ENCODE peak calls at places on chromosomes 1 and 21, in ten cellular contexts. R is fibroblast of lung; H is activated T-helper 1 cell treated with Interleukin-2 at 50 U/mL for 16 hours; P is substantia nigra; V is upper lobe of left lung; W is ACHN; Y is HFF-Myc; E is effector CD4-positive, alpha-beta T cell; L is NCI-H748 treated with DMSO at 0.1 percent for 48 hours; D is left colon. N is an unnamed sample.

GRCh38 chr1:184218436-184218835 is 166.9 kb downstream of the TSEN15 start:
- DNase-seq in D (no peak), P (no peak), L (no peak), R (no peak), E (no peak), Y (no peak), H (no peak), V (no peak), W (no peak), N (no peak)

GRCh38 chr1:8858888-8859706 is 19.4 kb downstream of the ENO1 start:
- DNase-seq in V (peak; percentile 44), E (peak; percentile 46), H (no peak), D (no peak), P (no peak), L (no peak), W (peak; percentile 69), Y (peak; percentile 44), R (peak; percentile 53), N (peak; percentile 55)

GRCh38 chr1:230207598-230207997 is 140.6 kb downstream of the GALNT2 start:
- DNase-seq in E (no peak), V (no peak), L (no peak), R (no peak), Y (no peak), W (no peak), P (no peak), D (no peak), H (no peak), N (no peak)

GRCh38 chr1:14924455-14925325 is 228.9 kb upstream of the TMEM51 start:
- DNase-seq in E (no peak), W (peak; percentile 51), P (peak; percentile 54), H (no peak), Y (no peak), D (peak; percentile 60), V (peak; percentile 39), L (no peak), R (peak; percentile 54), N (no peak)

GRCh38 chr1:24915819-24916602 is 14.1 kb downstream of the RUNX3 start:
- DNase-seq in Y (no peak), L (no peak), R (no peak), H (no peak), W (no peak), E (no peak), V (no peak), D (no peak), P (no peak), N (no peak)

GRCh38 chr1:243939167-243939848 is 89.3 kb upstream of the AKT3 start:
- DNase-seq in P (no peak), D (no peak), L (no peak), Y (no peak), R (peak; percentile 53), W (peak; percentile 46), V (no peak), E (no peak), H (no peak), N (no peak)

GRCh38 chr21:42499430-42500106 is 3.5 kb upstream of the RSPH1 start:
- DNase-seq in D (no peak), V (no peak), Y (no peak), W (no peak), E (no peak), H (no peak), P (no peak), R (no peak), L (no peak), N (no peak)

GRCh38 chr21:44914176-44914874 is 6.4 kb downstream of the ITGB2 start:
- DNase-seq in E (peak; percentile 23), Y (no peak), H (peak; percentile 47), V (peak; percentile 83), W (no peak), D (no peak), L (no peak), R (no peak), P (no peak), N (no peak)

GRCh38 chr1:114154146-114154962 is 685 bp upstream of the SYT6 start:
- DNase-seq in R (peak; percentile 29), H (no peak), W (no peak), L (peak; percentile 39), E (no peak), D (no peak), Y (no peak), P (peak; percentile 19), V (no peak), N (no peak)

GRCh38 chr1:234111458-234112142 is 207.1 kb downstream of the SLC35F3 start:
- DNase-seq in R (peak; percentile 40), H (no peak), W (peak; percentile 37), L (peak; percentile 7), P (peak; percentile 17), D (peak; percentile 5), E (no peak), V (peak; percentile 36), Y (no peak), N (no peak)

GRCh38 chr1:79617777-79618176 is 611.2 kb upstream of the ADGRL4 start:
- DNase-seq in W (no peak), E (no peak), D (no peak), L (no peak), P (no peak), V (no peak), Y (no peak), H (no peak), R (no peak), N (no peak)

GRCh38 chr1:181127898-181128453 is 39.5 kb downstream of the IER5 start:
- DNase-seq in R (no peak), W (peak; percentile 35), Y (no peak), D (no peak), E (no peak), L (no peak), H (no peak), P (no peak), V (no peak), N (no peak)

GRCh38 chr1:243883551-243883950 is 33.5 kb upstream of the AKT3 start:
- DNase-seq in R (peak; percentile 97), W (peak; percentile 36), E (no peak), D (no peak), L (no peak), P (no peak), V (no peak), Y (peak; percentile 36), H (no peak), N (peak; percentile 96)

GRCh38 chr1:1165900-1166421 is 7.7 kb upstream of the TTLL10 start:
- DNase-seq in P (no peak), E (no peak), D (no peak), Y (no peak), H (no peak), L (no peak), R (no peak), W (peak; percentile 10), V (no peak), N (no peak)

GRCh38 chr1:180953791-180954721 is 41.4 kb downstream of the KIAA1614 start:
- DNase-seq in L (no peak), E (peak; percentile 37), R (peak; percentile 71), Y (peak; percentile 19), H (peak; percentile 51), V (peak; percentile 55), P (peak; percentile 61), D (peak; percentile 81), W (peak; percentile 75), N (no peak)

GRCh38 chr1:113453771-113454083 is 63.4 kb downstream of the MAGI3 start:
- DNase-seq in R (no peak), P (no peak), E (no peak), Y (no peak), L (no peak), W (no peak), V (no peak), D (no peak), H (no peak), N (no peak)

GRCh38 chr21:14382486-14382834 is 486 bp downstream of the HSPA13 start:
- DNase-seq in L (peak; percentile 55), W (no peak), E (no peak), R (peak; percentile 26), H (no peak), V (peak; percentile 21), D (no peak), Y (peak; percentile 2), P (peak; percentile 40), N (no peak)

GRCh38 chr21:36946949-36947371 is 19.5 kb downstream of the HLCS start:
- DNase-seq in D (no peak), W (no peak), P (no peak), V (no peak), Y (no peak), R (no peak), H (no peak), L (no peak), E (no peak), N (no peak)

GRCh38 chr1:70290248-70290647 is 64.3 kb downstream of the ANKRD13C start:
- DNase-seq in H (no peak), E (no peak), P (no peak), Y (no peak), R (peak; percentile 44), L (no peak), D (no peak), W (no peak), V (no peak), N (no peak)

GRCh38 chr1:199029855-199030254 is 391.0 kb downstream of the PTPRC start:
- DNase-seq in D (no peak), W (no peak), V (no peak), E (no peak), Y (no peak), P (no peak), L (no peak), H (no peak), R (peak; percentile 83), N (no peak)

GRCh38 chr21:25506268-25506667 is 101.0 kb downstream of the MRPL39 start:
- DNase-seq in W (no peak), H (no peak), E (no peak), Y (no peak), R (no peak), V (no peak), D (no peak), L (no peak), P (no peak), N (no peak)

GRCh38 chr1:217562229-217562878 is 68.5 kb downstream of the GPATCH2 start:
- DNase-seq in W (peak; percentile 90), V (no peak), E (no peak), P (no peak), Y (peak; percentile 85), H (no peak), D (no peak), L (no peak), R (peak; percentile 94), N (peak; percentile 80)

GRCh38 chr21:39175154-39175553 is 8.1 kb downstream of the PSMG1 start:
- DNase-seq in D (no peak), W (no peak), P (no peak), V (no peak), L (no peak), R (no peak), H (no peak), E (no peak), Y (no peak), N (no peak)

GRCh38 chr1:162359523-162360236 is 17.0 kb downstream of the SPATA46 start:
- DNase-seq in L (no peak), P (no peak), H (no peak), Y (no peak), D (no peak), V (no peak), W (no peak), E (no peak), R (no peak), N (no peak)

N was measured in astrocyte of the cerebellum.